ENCODE peak calls at places on chromosomes 6 and 20, in eight cellular contexts. P is pancreas; S is heart right ventricle; J is cardiac fibroblast; R is A549; I is HepG2; C is heart left ventricle; D is CD8-positive, alpha-beta T cell. X is an unnamed sample.

GRCh38 chr6:148470606-148471299 is 128.1 kb downstream of the SASH1 start:
- DNase-seq in R (no peak), I (no peak), J (no peak), C (no peak), P (no peak), S (no peak), D (no peak), X (no peak)

GRCh38 chr6:52647199-52647598 is 23.7 kb upstream of the TMEM14A start:
- DNase-seq in R (no peak), I (no peak), C (no peak), D (no peak), S (no peak), J (peak), P (no peak), X (no peak)

GRCh38 chr6:34865107-34865506 is 22.7 kb downstream of the TAF11 start:
- DNase-seq in S (no peak), D (no peak), R (no peak), P (no peak), J (peak), C (no peak), I (no peak), X (no peak)

GRCh38 chr6:18978330-18979128 is 591.4 kb downstream of the RNF144B start:
- DNase-seq in S (no peak), I (peak), R (no peak), C (peak), J (peak), P (no peak), D (no peak), X (no peak)

GRCh38 chr6:152378154-152378553 is 259.0 kb downstream of the SYNE1 start:
- DNase-seq in J (no peak), I (peak), C (no peak), D (no peak), R (no peak), S (no peak), P (no peak), X (no peak)

GRCh38 chr6:12955996-12956395 is 239.4 kb downstream of the PHACTR1 start:
- DNase-seq in J (no peak), I (no peak), R (no peak), D (no peak), C (no peak), S (no peak), P (no peak), X (no peak)

GRCh38 chr6:71733970-71734899 is 152.1 kb upstream of the RIMS1 start:
- DNase-seq in D (no peak), I (no peak), P (no peak), S (no peak), C (no peak), R (no peak), J (no peak), X (no peak)

GRCh38 chr6:19836799-19837510 is at the start of gene ID4:
- DNase-seq in I (no peak), S (peak), C (peak), P (peak), R (peak), J (peak), D (no peak), X (peak)

GRCh38 chr6:154984146-154984545 is 11.0 kb upstream of the TIAM2 start:
- DNase-seq in S (no peak), J (no peak), P (no peak), D (no peak), C (no peak), I (no peak), R (no peak), X (no peak)

GRCh38 chr6:11197175-11197535 is 35.3 kb downstream of the NEDD9 start:
- DNase-seq in S (no peak), P (no peak), R (no peak), I (no peak), C (no peak), J (peak), D (no peak), X (no peak)

GRCh38 chr20:39025883-39026282 is 63.7 kb downstream of the DHX35 start:
- DNase-seq in R (no peak), J (no peak), C (no peak), P (no peak), S (no peak), I (no peak), D (no peak), X (no peak)

GRCh38 chr6:7080311-7080710 is 27.4 kb upstream of the RREB1 start:
- DNase-seq in P (no peak), I (no peak), D (no peak), S (no peak), J (no peak), R (no peak), C (no peak), X (no peak)

GRCh38 chr6:97312241-97312640 is 29.2 kb upstream of the MMS22L start:
- DNase-seq in J (no peak), R (no peak), C (no peak), I (no peak), D (no peak), P (no peak), S (no peak), X (no peak)

GRCh38 chr6:130843575-130844320 is 16.5 kb downstream of the SMLR1 start:
- DNase-seq in D (no peak), I (peak), P (no peak), S (no peak), C (no peak), R (peak), J (peak), X (no peak)

GRCh38 chr20:25685276-25686080 is 11.2 kb downstream of the ZNF337 start:
- DNase-seq in J (no peak), R (no peak), I (no peak), P (no peak), C (no peak), D (no peak), S (no peak), X (no peak)

GRCh38 chr6:76217606-76218005 is 145.1 kb upstream of the IMPG1 start:
- DNase-seq in S (no peak), R (no peak), D (no peak), J (no peak), C (no peak), P (no peak), I (no peak), X (no peak)

GRCh38 chr6:48087448-48087847 is 23.5 kb downstream of the PTCHD4 start:
- DNase-seq in S (no peak), R (no peak), P (no peak), D (no peak), C (no peak), I (no peak), J (peak), X (no peak)

GRCh38 chr6:168507730-168508129 is 66.7 kb downstream of the SMOC2 start:
- DNase-seq in S (no peak), D (no peak), J (no peak), I (no peak), C (no peak), R (no peak), P (no peak), X (no peak)

GRCh38 chr20:1322511-1323245 is 6.3 kb downstream of the SDCBP2 start:
- DNase-seq in R (no peak), P (no peak), J (peak), C (no peak), I (no peak), D (no peak), S (no peak), X (peak)

GRCh38 chr20:3483784-3484183 is 13.0 kb downstream of the ATRN start:
- DNase-seq in J (no peak), R (no peak), C (no peak), D (no peak), I (no peak), S (no peak), P (no peak), X (no peak)

GRCh38 chr6:158010591-158011477 is 29.2 kb downstream of the SYNJ2 start:
- DNase-seq in C (no peak), I (peak), S (no peak), P (peak), R (no peak), D (no peak), J (no peak), X (peak)

GRCh38 chr6:109653264-109653663 is 37.7 kb downstream of the AK9 start:
- DNase-seq in C (no peak), R (no peak), J (no peak), D (no peak), S (no peak), I (no peak), P (no peak), X (no peak)

GRCh38 chr6:10531513-10531912 is 10.4 kb downstream of the GCNT2 start:
- DNase-seq in S (no peak), J (no peak), D (no peak), R (no peak), P (no peak), C (no peak), I (no peak), X (no peak)

GRCh38 chr6:165098165-165098564 is 211.2 kb downstream of the C6orf118 start:
- DNase-seq in C (no peak), I (no peak), J (peak), R (peak), D (no peak), P (no peak), S (no peak), X (no peak)

GRCh38 chr6:135675862-135676261 is 175.6 kb upstream of the PDE7B start:
- DNase-seq in P (no peak), S (no peak), D (peak), I (peak), J (peak), R (peak), C (no peak), X (no peak)

GRCh38 chr20:38129248-38129865 is 35.7 kb downstream of the TGM2 start:
- DNase-seq in J (no peak), P (no peak), S (no peak), C (no peak), I (no peak), R (no peak), D (no peak), X (peak)

GRCh38 chr6:44237813-44238433 is 9.0 kb upstream of the HSP90AB1 start:
- DNase-seq in I (peak), C (peak), S (peak), P (peak), J (peak), D (peak), R (peak), X (peak)

GRCh38 chr6:10112871-10113584 is 301.8 kb downstream of the TFAP2A start:
- DNase-seq in J (no peak), R (no peak), P (no peak), I (no peak), C (no peak), D (no peak), S (no peak), X (no peak)

GRCh38 chr20:8865636-8866035 is 203.3 kb upstream of the PLCB4 start:
- DNase-seq in J (no peak), I (no peak), C (no peak), P (no peak), R (no peak), D (no peak), S (no peak), X (no peak)

GRCh38 chr20:8860011-8860495 is 208.8 kb upstream of the PLCB4 start:
- DNase-seq in D (no peak), S (no peak), J (peak), P (no peak), I (no peak), C (no peak), R (peak), X (no peak)

GRCh38 chr20:8858181-8858794 is 210.6 kb upstream of the PLCB4 start:
- DNase-seq in S (no peak), I (peak), J (peak), P (no peak), D (no peak), C (no peak), R (no peak), X (no peak)

GRCh38 chr20:8867346-8867745 is 201.5 kb upstream of the PLCB4 start:
- DNase-seq in P (no peak), R (no peak), S (no peak), C (no peak), I (no peak), J (no peak), D (no peak), X (no peak)

DNA sequence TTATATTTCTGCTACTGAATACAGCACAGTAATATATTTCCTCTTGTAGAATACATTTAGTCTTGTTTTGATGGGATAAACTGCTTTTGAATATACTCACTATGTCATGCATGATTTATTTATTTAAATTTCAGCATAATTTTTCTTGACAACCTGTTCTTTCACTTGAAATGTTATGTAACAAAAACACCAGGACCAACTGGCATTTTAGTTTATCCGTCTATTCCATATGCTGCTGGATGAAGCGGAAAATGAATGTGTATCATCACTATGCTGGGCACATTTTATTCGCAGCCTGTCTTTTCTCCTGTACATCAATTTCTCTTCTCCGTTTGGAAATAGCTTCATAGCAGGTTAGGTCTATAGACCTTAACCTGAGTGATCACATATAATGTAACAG is 206.8 kb upstream of the PLCB4 start:
- DNase-seq in C (no peak), J (no peak), S (no peak), D (no peak), R (no peak), P (no peak), I (no peak), X (no peak)
- TF ChIP-seq CTCF in C (no peak), J (no peak), S (no peak), D (no peak), R (no peak), P (no peak), I (no peak), X (no peak)

GRCh38 chr20:62363920-62364851 is 2.9 kb downstream of the LAMA5 start:
- DNase-seq in P (peak), I (no peak), D (no peak), S (peak), R (no peak), J (peak), C (peak), X (peak)
- TF ChIP-seq CTCF in P (no peak), I (peak), D (no peak), S (no peak), R (no peak), J (no peak), C (no peak), X (no peak)

DNA sequence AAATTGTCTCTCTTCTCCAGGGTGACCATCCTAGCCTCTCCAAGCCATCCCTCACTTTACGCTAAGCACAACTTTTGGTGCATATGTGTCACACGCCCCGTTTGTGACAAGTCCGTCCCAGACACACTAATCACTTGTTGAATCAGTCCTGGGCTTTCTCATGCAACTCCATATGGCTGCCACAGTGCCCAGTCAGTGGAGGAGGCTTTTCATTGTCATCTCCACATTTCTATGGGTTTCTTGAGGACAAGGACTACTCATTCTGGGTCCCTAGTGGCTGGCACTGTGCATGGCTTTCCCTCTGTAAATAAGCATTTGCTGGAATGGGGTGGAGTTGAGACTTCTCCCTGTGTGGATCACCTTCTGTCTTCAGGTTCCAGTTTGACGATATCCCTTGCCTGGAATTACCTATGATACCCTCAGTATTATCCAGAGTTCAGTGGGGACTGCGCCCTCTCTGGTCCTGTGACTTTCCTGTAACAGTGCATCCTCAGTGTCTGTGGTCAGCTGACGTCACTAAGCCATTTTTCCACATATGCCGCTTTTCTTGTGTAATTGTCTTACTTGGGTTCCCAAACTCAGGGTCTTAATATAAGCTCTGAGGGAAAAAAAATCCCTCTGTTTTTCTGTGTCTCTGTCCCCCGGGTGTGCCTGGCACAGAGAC is 59.8 kb upstream of the MYL9 start:
- DNase-seq in S (no peak), P (no peak), D (no peak), C (no peak), J (no peak), I (no peak), R (no peak), X (no peak)
- TF ChIP-seq CTCF in S (no peak), P (no peak), D (no peak), C (no peak), J (peak), I (peak), R (no peak), X (no peak)

GRCh38 chr6:29968130-29968529 is 25.8 kb downstream of the HLA-A start:
- DNase-seq in S (no peak), R (no peak), C (no peak), D (no peak), P (no peak), J (no peak), I (peak), X (no peak)
- TF ChIP-seq CTCF in S (no peak), R (no peak), C (no peak), D (no peak), P (no peak), J (no peak), I (no peak), X (no peak)

GRCh38 chr20:17655865-17656489 is 26.1 kb downstream of the RRBP1 start:
- DNase-seq in I (no peak), R (no peak), D (no peak), P (no peak), C (no peak), S (no peak), J (no peak), X (peak)

GRCh38 chr20:17652411-17652810 is 29.6 kb downstream of the RRBP1 start:
- DNase-seq in I (no peak), P (peak), C (no peak), R (no peak), J (no peak), S (no peak), D (no peak), X (peak)

GRCh38 chr20:17653835-17654648 is 28.0 kb downstream of the RRBP1 start:
- DNase-seq in J (no peak), D (no peak), I (no peak), C (no peak), R (no peak), P (no peak), S (no peak), X (peak)

GRCh38 chr20:17655286-17655651 is 26.8 kb downstream of the RRBP1 start:
- DNase-seq in R (no peak), D (no peak), J (peak), S (no peak), C (no peak), P (no peak), I (no peak), X (peak)

DNA sequence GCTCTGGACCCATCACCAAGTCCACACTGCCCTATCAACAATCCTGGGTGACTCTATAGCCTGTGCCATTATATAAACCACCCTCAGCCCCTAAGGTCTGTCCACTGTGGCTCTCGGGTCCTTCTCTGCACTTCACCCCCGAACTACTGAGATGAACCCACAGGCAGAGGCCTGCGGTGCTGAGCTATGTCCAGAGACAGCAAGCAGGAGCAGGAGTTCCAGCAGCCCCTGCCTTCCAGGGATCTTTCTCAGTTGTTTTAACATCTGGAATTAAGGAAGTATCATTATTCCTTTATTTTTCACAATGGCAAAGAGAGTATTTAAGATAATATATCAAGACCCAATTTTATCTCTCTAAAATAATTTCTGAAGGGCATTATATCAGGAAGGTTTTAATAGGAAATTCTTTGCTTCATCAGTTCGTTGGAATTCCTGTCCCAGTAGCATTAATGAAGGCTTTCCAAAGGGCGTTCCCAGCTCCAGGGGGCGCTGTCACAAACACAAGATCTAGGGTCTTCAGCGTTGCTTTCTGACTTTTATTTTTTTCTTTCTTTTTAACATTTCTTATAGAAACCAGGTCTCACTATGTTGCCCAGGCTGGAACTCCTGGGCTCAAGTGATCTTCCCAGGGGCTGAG is 27.3 kb downstream of the RRBP1 start:
- DNase-seq in C (no peak), P (no peak), I (peak), J (peak), S (peak), R (no peak), D (peak), X (peak)
- TF ChIP-seq CTCF in C (peak), P (peak), I (peak), J (peak), S (peak), R (peak), D (no peak), X (peak)

DNA sequence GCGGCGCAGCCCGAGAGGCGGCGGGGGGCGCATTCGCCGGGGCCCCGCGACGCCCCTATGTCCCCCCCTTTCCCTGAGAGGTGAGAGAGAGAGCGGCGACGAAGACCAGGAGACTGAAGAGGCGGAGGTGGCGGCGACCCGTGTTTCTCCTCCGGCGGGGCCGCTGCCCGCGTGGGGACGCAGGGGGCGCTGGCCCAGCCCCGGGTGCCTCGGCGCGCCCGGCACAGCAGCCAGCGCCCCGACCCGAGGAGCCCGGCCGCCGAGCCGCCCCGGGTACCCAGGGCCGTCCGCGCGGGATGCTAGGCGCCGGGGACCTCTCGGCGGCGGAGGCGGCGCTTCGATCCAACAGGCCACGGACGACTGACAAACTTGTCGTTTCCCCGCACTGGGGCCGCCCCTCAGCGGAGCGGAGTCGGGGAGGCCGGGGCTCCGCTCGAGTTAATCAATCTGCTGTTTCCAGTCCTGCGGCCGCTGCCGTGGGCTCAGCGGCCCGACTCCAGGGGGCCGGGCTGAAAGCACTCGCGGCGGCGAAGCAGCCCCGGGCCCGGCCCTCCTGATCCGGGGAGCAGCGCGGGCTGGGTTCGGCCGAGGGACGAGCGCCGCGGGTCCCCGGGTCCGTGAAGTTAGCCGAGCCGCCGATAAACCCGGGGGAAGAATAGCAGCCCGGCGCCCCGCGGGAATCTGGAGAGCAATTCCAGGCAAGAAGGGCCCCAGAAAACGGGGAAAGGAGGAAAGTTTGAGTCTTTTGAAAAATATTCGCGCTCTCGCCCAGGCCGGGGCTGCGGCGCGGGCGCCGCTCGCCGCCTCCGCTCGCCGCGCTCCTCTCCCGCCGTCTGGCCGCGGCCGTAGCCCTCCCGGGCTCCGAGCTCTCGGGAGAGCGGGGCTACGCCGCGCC is 595 bp downstream of the MDGA1 start:
- DNase-seq in I (no peak), P (peak), C (no peak), S (peak), D (peak), R (peak), J (no peak), X (no peak)
- TF ChIP-seq CTCF in I (no peak), P (no peak), C (peak), S (no peak), D (no peak), R (peak), J (no peak), X (peak)

X was measured in tibial artery.